ENCODE peak calls at places on chromosomes 2 and 18, in five cellular contexts. W is CD4-positive, alpha-beta T cell; O is choroid plexus epithelial cell; G is lower lobe of right lung; B is fibroblast of pulmonary artery. U is an unnamed sample.

GRCh38 chr18:58005036-58005435 is 39.0 kb upstream of the NEDD4L start:
- DNase-seq in W (no peak), O (peak; percentile 67), G (no peak), B (peak; percentile 21), U (no peak)

GRCh38 chr2:117485588-117485987 is 328.9 kb upstream of the DDX18 start:
- DNase-seq in W (no peak), O (no peak), G (no peak), B (no peak), U (no peak)

GRCh38 chr2:50895058-50895457 is 136.9 kb downstream of the NRXN1 start:
- DNase-seq in W (no peak), O (no peak), G (no peak), B (peak; percentile 3), U (no peak)

GRCh38 chr2:167943877-167944276 is 303.5 kb downstream of the STK39 start:
- DNase-seq in W (no peak), O (peak; percentile 79), G (no peak), B (peak; percentile 41), U (no peak)

GRCh38 chr2:217932661-217933325 is 70.0 kb downstream of the TNS1 start:
- DNase-seq in W (no peak), O (no peak), G (no peak), B (peak; percentile 73), U (no peak)

GRCh38 chr2:36438454-36438977 is 82.9 kb downstream of the CRIM1 start:
- DNase-seq in W (no peak), O (peak; percentile 98), G (no peak), B (peak; percentile 94), U (no peak)

GRCh38 chr2:108923019-108923700 is 65.9 kb downstream of the EDAR start:
- DNase-seq in W (no peak), O (no peak), G (no peak), B (no peak), U (no peak)

GRCh38 chr2:127080226-127080940 is 26.6 kb downstream of the BIN1 start:
- DNase-seq in W (peak; percentile 27), O (no peak), G (no peak), B (no peak), U (no peak)

GRCh38 chr18:72174972-72175649 is 369.0 kb downstream of the CBLN2 start:
- DNase-seq in W (no peak), O (peak; percentile 2), G (no peak), B (no peak), U (no peak)

GRCh38 chr2:213995400-213996105 is 415.3 kb upstream of the VWC2L start:
- DNase-seq in W (no peak), O (peak; percentile 49), G (no peak), B (peak; percentile 80), U (no peak)

GRCh38 chr2:102606353-102606752 is 13.0 kb upstream of the SLC9A2 start:
- DNase-seq in W (no peak), O (peak; percentile 30), G (no peak), B (no peak), U (no peak)

GRCh38 chr2:72414108-72414507 is 266.4 kb upstream of the CYP26B1 start:
- DNase-seq in W (no peak), O (no peak), G (no peak), B (peak; percentile 13), U (no peak)

GRCh38 chr2:238947920-238948710 is 100.2 kb downstream of the TWIST2 start:
- DNase-seq in W (no peak), O (peak; percentile 63), G (no peak), B (peak; percentile 72), U (no peak)

GRCh38 chr2:238336151-238336550 is 15.8 kb downstream of the TRAF3IP1 start:
- DNase-seq in W (no peak), O (peak; percentile 30), G (no peak), B (no peak), U (no peak)

GRCh38 chr2:214765180-214765579 is 44.3 kb downstream of the BARD1 start:
- DNase-seq in W (no peak), O (no peak), G (no peak), B (no peak), U (no peak)

GRCh38 chr2:219253753-219254589 is at the start of gene TUBA4A:
- DNase-seq in W (peak; percentile 87), O (peak; percentile 55), G (peak; percentile 93), B (peak; percentile 53), U (peak; percentile 91)

GRCh38 chr2:169005080-169005598 is 26.0 kb downstream of the ABCB11 start:
- DNase-seq in W (no peak), O (no peak), G (no peak), B (no peak), U (no peak)

GRCh38 chr2:132936261-132936660 is 266.3 kb upstream of the LYPD1 start:
- DNase-seq in W (no peak), O (no peak), G (no peak), B (peak; percentile 8), U (no peak)

GRCh38 chr2:77336013-77336412 is 186.2 kb downstream of the LRRTM4 start:
- DNase-seq in W (no peak), O (no peak), G (no peak), B (no peak), U (no peak)

GRCh38 chr18:10040287-10041011 is 126.6 kb downstream of the VAPA start:
- DNase-seq in W (no peak), O (peak; percentile 64), G (no peak), B (peak; percentile 83), U (no peak)

GRCh38 chr2:57862727-57863126 is 183.9 kb upstream of the VRK2 start:
- DNase-seq in W (no peak), O (no peak), G (no peak), B (no peak), U (no peak)

GRCh38 chr2:217077841-217078407 is 218.1 kb upstream of the TNP1 start:
- DNase-seq in W (no peak), O (peak; percentile 17), G (no peak), B (no peak), U (no peak)

GRCh38 chr2:33134086-33134763 is 187.5 kb downstream of the LTBP1 start:
- DNase-seq in W (no peak), O (peak; percentile 98), G (no peak), B (peak; percentile 98), U (no peak)
- TF ChIP-seq CTCF in W (no peak), O (no peak), G (no peak), B (peak; percentile 34), U (no peak)

GRCh38 chr2:17309741-17310339 is 208.4 kb downstream of the RAD51AP2 start:
- DNase-seq in W (no peak), O (peak; percentile 82), G (no peak), B (peak; percentile 58), U (no peak)
- TF ChIP-seq CTCF in W (no peak), O (peak; percentile 89), G (peak; percentile 65), B (peak; percentile 82), U (no peak)

GRCh38 chr2:173075781-173076556 is at the start of gene MAP3K20:
- DNase-seq in W (peak; percentile 7), O (peak; percentile 82), G (peak; percentile 83), B (peak; percentile 73), U (peak; percentile 36)
- TF ChIP-seq CTCF in W (no peak), O (peak; percentile 60), G (peak; percentile 45), B (peak; percentile 32), U (peak; percentile 17)

DNA sequence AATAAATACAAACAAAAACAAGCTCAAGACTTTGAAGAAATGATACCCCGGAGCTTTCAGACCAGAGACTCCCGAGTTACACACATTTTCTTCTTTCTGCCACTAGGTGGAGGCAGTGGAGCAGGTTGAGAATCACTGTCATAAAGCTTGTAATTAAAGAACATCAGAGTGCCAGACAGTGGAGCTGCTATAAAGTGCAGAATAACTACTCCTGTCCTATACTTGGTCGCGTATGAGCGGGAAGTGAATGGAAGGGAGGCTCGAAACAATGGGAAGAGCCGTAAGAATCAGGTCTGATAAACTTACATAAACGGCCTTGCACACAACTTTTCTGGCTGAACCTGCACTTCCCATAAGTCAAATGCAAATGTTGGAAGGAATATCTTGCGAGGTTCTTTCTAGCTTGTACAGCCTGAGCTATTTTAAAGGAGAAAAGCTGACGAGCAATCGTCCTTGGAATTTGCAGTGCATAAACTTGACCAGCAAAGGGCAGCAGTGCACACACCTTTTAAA is 189.0 kb downstream of the RPIA start:
- DNase-seq in W (no peak), O (peak; percentile 76), G (no peak), B (peak; percentile 69), U (no peak)
- TF ChIP-seq CTCF in W (peak; percentile 89), O (peak; percentile 84), G (peak; percentile 76), B (peak; percentile 80), U (peak; percentile 90)

GRCh38 chr18:79680100-79680879 is 687 bp downstream of the CTDP1 start:
- DNase-seq in W (peak; percentile 45), O (peak; percentile 66), G (peak; percentile 63), B (peak; percentile 60), U (peak; percentile 51)

GRCh38 chr18:79678665-79679551 is 695 bp upstream of the CTDP1 start:
- DNase-seq in W (peak; percentile 98), O (peak; percentile 99), G (peak; percentile 100), B (peak; percentile 99), U (peak; percentile 98)

GRCh38 chr18:79680891-79681339 is 1.3 kb downstream of the CTDP1 start:
- DNase-seq in W (no peak), O (no peak), G (no peak), B (no peak), U (no peak)

GRCh38 chr18:79677840-79678239 is 1.8 kb upstream of the CTDP1 start:
- DNase-seq in W (no peak), O (no peak), G (no peak), B (no peak), U (no peak)

GRCh38 chr18:79679552-79680099 is at the start of gene CTDP1:
- DNase-seq in W (peak; percentile 84), O (peak; percentile 95), G (peak; percentile 96), B (peak; percentile 94), U (peak; percentile 90)
- TF ChIP-seq CTCF in W (no peak), O (no peak), G (no peak), B (no peak), U (no peak)

DNA sequence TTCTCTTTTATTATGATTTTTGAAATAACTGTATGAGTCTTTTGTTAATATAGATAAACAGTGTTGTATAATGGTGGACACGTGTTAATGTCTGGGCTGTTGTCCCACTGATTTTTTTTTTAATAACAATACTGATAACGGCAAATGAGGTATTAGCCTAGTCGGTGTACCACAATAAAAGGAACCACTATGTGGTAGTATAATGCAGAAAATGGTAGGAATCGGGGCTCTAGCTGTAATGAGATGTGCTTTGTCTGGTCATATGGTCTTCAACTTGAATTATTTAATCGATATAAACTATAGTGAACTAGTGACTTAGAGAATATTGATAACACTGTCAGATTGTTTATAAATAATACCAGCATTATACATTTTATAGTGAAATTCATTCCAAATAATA is 517.9 kb upstream of the SPHKAP start:
- DNase-seq in W (no peak), O (peak; percentile 85), G (no peak), B (peak; percentile 72), U (no peak)
- TF ChIP-seq CTCF in W (no peak), O (peak; percentile 49), G (peak; percentile 24), B (peak; percentile 40), U (no peak)

GRCh38 chr2:161306919-161307318 is 1.3 kb upstream of the PSMD14 start:
- DNase-seq in W (no peak), O (no peak), G (no peak), B (no peak), U (no peak)
- TF ChIP-seq CTCF in W (no peak), O (no peak), G (no peak), B (no peak), U (no peak)

GRCh38 chr2:181163139-181163538 is 182.7 kb downstream of the UBE2E3 start:
- DNase-seq in W (no peak), O (no peak), G (no peak), B (no peak), U (peak; percentile 48)
- TF ChIP-seq CTCF in W (no peak), O (no peak), G (no peak), B (no peak), U (no peak)

GRCh38 chr2:158546412-158547144 is 89.8 kb downstream of the PKP4 start:
- DNase-seq in W (no peak), O (peak; percentile 18), G (no peak), B (no peak), U (no peak)
- TF ChIP-seq CTCF in W (no peak), O (no peak), G (no peak), B (no peak), U (no peak)

U was measured in natural killer cell.